ENCODE peak calls at places on chromosome X, in seven cellular contexts. One of them, this sample, is unnamed.
A peak's percentile ranks its signal among the peaks of the same experiment; 100 is the strongest.

GRCh38 chrX:134254511-134254910 is 17.5 kb downstream of the CCDC160 start:
- DNase-seq in SJSA1: no peak
- DNase-seq in GM23338: no peak
- DNase-seq in upper lobe of right lung: no peak
- DNase-seq in MM.1S: no peak
- DNase-seq in left ventricle myocardium inferior: no peak
- DNase-seq in CD4-positive, alpha-beta T cell: no peak
- DNase-seq in this sample: no peak

GRCh38 chrX:107574711-107575110 is 53.6 kb upstream of the PRPS1 start:
- DNase-seq in SJSA1: no peak
- DNase-seq in GM23338: no peak
- DNase-seq in upper lobe of right lung: no peak
- DNase-seq in MM.1S: no peak
- DNase-seq in left ventricle myocardium inferior: no peak
- DNase-seq in CD4-positive, alpha-beta T cell: no peak
- DNase-seq in this sample: no peak

GRCh38 chrX:117973175-117974075 is 143.2 kb downstream of the KLHL13 start:
- DNase-seq in SJSA1: no peak
- DNase-seq in GM23338: no peak
- DNase-seq in upper lobe of right lung: no peak
- DNase-seq in MM.1S: peak; percentile 10
- DNase-seq in left ventricle myocardium inferior: no peak
- DNase-seq in CD4-positive, alpha-beta T cell: no peak
- DNase-seq in this sample: no peak

GRCh38 chrX:129961180-129962083 is 21.0 kb upstream of the BCORL1 start:
- DNase-seq in SJSA1: peak; percentile 33
- DNase-seq in GM23338: peak; percentile 80
- DNase-seq in upper lobe of right lung: peak; percentile 85
- DNase-seq in MM.1S: peak; percentile 89
- DNase-seq in left ventricle myocardium inferior: peak; percentile 44
- DNase-seq in CD4-positive, alpha-beta T cell: peak; percentile 38
- DNase-seq in this sample: peak; percentile 81

GRCh38 chrX:57596109-57596870 is 4.5 kb downstream of the ZXDB start:
- DNase-seq in SJSA1: no peak
- DNase-seq in GM23338: peak; percentile 1
- DNase-seq in upper lobe of right lung: no peak
- DNase-seq in MM.1S: no peak
- DNase-seq in left ventricle myocardium inferior: no peak
- DNase-seq in CD4-positive, alpha-beta T cell: no peak
- DNase-seq in this sample: no peak

GRCh38 chrX:22249371-22249770 is 23.3 kb upstream of the CBLL2 start:
- DNase-seq in SJSA1: peak; percentile 8
- DNase-seq in GM23338: no peak
- DNase-seq in upper lobe of right lung: no peak
- DNase-seq in MM.1S: no peak
- DNase-seq in left ventricle myocardium inferior: no peak
- DNase-seq in CD4-positive, alpha-beta T cell: no peak
- DNase-seq in this sample: no peak

GRCh38 chrX:68443155-68443868 is 10.0 kb upstream of the OPHN1 start:
- DNase-seq in SJSA1: peak; percentile 67
- DNase-seq in GM23338: no peak
- DNase-seq in upper lobe of right lung: no peak
- DNase-seq in MM.1S: peak; percentile 82
- DNase-seq in left ventricle myocardium inferior: peak; percentile 21
- DNase-seq in CD4-positive, alpha-beta T cell: no peak
- DNase-seq in this sample: no peak

GRCh38 chrX:72273718-72274117 is 3.3 kb downstream of the RPS4X start:
- DNase-seq in SJSA1: no peak
- DNase-seq in GM23338: no peak
- DNase-seq in upper lobe of right lung: no peak
- DNase-seq in MM.1S: no peak
- DNase-seq in left ventricle myocardium inferior: no peak
- DNase-seq in CD4-positive, alpha-beta T cell: no peak
- DNase-seq in this sample: no peak

GRCh38 chrX:21412029-21412428 is 37.8 kb downstream of the CNKSR2 start:
- DNase-seq in SJSA1: no peak
- DNase-seq in GM23338: no peak
- DNase-seq in upper lobe of right lung: no peak
- DNase-seq in MM.1S: no peak
- DNase-seq in left ventricle myocardium inferior: no peak
- DNase-seq in CD4-positive, alpha-beta T cell: no peak
- DNase-seq in this sample: no peak

GRCh38 chrX:108573136-108573535 is 133.5 kb downstream of the COL4A5 start:
- DNase-seq in SJSA1: no peak
- DNase-seq in GM23338: no peak
- DNase-seq in upper lobe of right lung: no peak
- DNase-seq in MM.1S: no peak
- DNase-seq in left ventricle myocardium inferior: no peak
- DNase-seq in CD4-positive, alpha-beta T cell: no peak
- DNase-seq in this sample: no peak

GRCh38 chrX:21374163-21374993 is at the start of gene CNKSR2:
- DNase-seq in SJSA1: no peak
- DNase-seq in GM23338: peak; percentile 74
- DNase-seq in upper lobe of right lung: peak; percentile 76
- DNase-seq in MM.1S: peak; percentile 84
- DNase-seq in left ventricle myocardium inferior: peak; percentile 19
- DNase-seq in CD4-positive, alpha-beta T cell: peak; percentile 62
- DNase-seq in this sample: peak; percentile 71

GRCh38 chrX:70052895-70053615 is 3.3 kb upstream of the AWAT2 start:
- DNase-seq in SJSA1: no peak
- DNase-seq in GM23338: no peak
- DNase-seq in upper lobe of right lung: no peak
- DNase-seq in MM.1S: no peak
- DNase-seq in left ventricle myocardium inferior: peak; percentile 20
- DNase-seq in CD4-positive, alpha-beta T cell: no peak
- DNase-seq in this sample: no peak

GRCh38 chrX:106479920-106480319 is 131.9 kb upstream of the RADX start:
- DNase-seq in SJSA1: no peak
- DNase-seq in GM23338: no peak
- DNase-seq in upper lobe of right lung: no peak
- DNase-seq in MM.1S: no peak
- DNase-seq in left ventricle myocardium inferior: no peak
- DNase-seq in CD4-positive, alpha-beta T cell: no peak
- DNase-seq in this sample: no peak

GRCh38 chrX:106484233-106484632 is 127.5 kb upstream of the RADX start:
- DNase-seq in SJSA1: no peak
- DNase-seq in GM23338: no peak
- DNase-seq in upper lobe of right lung: no peak
- DNase-seq in MM.1S: peak; percentile 76
- DNase-seq in left ventricle myocardium inferior: no peak
- DNase-seq in CD4-positive, alpha-beta T cell: no peak
- DNase-seq in this sample: no peak

DNA sequence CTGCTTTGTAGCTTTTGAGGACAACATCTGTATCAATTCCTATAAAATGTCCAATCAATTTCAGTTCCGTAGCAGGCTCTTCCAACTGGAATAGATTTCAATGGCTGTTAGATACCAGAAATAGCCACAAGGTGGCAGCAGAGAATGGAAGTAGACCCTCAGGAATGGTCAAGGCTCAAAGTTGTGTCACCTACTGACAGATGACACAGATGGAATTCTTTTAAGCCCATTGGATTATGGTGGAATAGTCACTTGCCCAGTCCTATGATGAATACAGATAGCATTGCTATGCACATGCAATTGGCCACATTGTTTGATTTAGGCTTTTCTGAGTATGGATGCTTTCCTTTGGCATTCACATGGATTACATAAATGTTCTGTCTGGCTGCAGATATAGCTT is 130.4 kb upstream of the RADX start:
- DNase-seq in SJSA1: peak; percentile 2
- DNase-seq in GM23338: peak; percentile 67
- DNase-seq in upper lobe of right lung: no peak
- DNase-seq in MM.1S: peak; percentile 59
- DNase-seq in left ventricle myocardium inferior: no peak
- DNase-seq in CD4-positive, alpha-beta T cell: no peak
- DNase-seq in this sample: peak; percentile 71
- H3K27ac ChIP-seq in SJSA1: no peak overlapping the region
- H3K27ac ChIP-seq in GM23338: no peak overlapping the region
- H3K27ac ChIP-seq in upper lobe of right lung: no peak overlapping the region
- H3K27ac ChIP-seq in MM.1S: no peak overlapping the region
- H3K27ac ChIP-seq in left ventricle myocardium inferior: no peak overlapping the region
- H3K27ac ChIP-seq in CD4-positive, alpha-beta T cell: no peak overlapping the region
- H3K27ac ChIP-seq in this sample: no peak overlapping the region

GRCh38 chrX:154600962-154601374 is 16.0 kb downstream of the CTAG1A start:
- DNase-seq in SJSA1: no peak
- DNase-seq in GM23338: no peak
- DNase-seq in upper lobe of right lung: no peak
- DNase-seq in MM.1S: no peak
- DNase-seq in left ventricle myocardium inferior: no peak
- DNase-seq in CD4-positive, alpha-beta T cell: no peak
- DNase-seq in this sample: no peak
- H3K27ac ChIP-seq in SJSA1: no peak overlapping the region
- H3K27ac ChIP-seq in GM23338: no peak overlapping the region
- H3K27ac ChIP-seq in upper lobe of right lung: no peak overlapping the region
- H3K27ac ChIP-seq in MM.1S: no peak overlapping the region
- H3K27ac ChIP-seq in left ventricle myocardium inferior: no peak overlapping the region
- H3K27ac ChIP-seq in CD4-positive, alpha-beta T cell: no peak overlapping the region
- H3K27ac ChIP-seq in this sample: no peak overlapping the region

GRCh38 chrX:115642304-115642703 is 81.3 kb downstream of the PLS3 start:
- DNase-seq in SJSA1: no peak
- DNase-seq in GM23338: peak; percentile 23
- DNase-seq in upper lobe of right lung: no peak
- DNase-seq in MM.1S: no peak
- DNase-seq in left ventricle myocardium inferior: no peak
- DNase-seq in CD4-positive, alpha-beta T cell: no peak
- DNase-seq in this sample: no peak
- H3K27ac ChIP-seq in SJSA1: peak overlapping the region; percentile 33
- H3K27ac ChIP-seq in GM23338: peak overlapping the region; percentile 60
- H3K27ac ChIP-seq in upper lobe of right lung: no peak overlapping the region
- H3K27ac ChIP-seq in MM.1S: no peak overlapping the region
- H3K27ac ChIP-seq in left ventricle myocardium inferior: peak overlapping the region; percentile 63
- H3K27ac ChIP-seq in CD4-positive, alpha-beta T cell: no peak overlapping the region
- H3K27ac ChIP-seq in this sample: no peak overlapping the region

DNA sequence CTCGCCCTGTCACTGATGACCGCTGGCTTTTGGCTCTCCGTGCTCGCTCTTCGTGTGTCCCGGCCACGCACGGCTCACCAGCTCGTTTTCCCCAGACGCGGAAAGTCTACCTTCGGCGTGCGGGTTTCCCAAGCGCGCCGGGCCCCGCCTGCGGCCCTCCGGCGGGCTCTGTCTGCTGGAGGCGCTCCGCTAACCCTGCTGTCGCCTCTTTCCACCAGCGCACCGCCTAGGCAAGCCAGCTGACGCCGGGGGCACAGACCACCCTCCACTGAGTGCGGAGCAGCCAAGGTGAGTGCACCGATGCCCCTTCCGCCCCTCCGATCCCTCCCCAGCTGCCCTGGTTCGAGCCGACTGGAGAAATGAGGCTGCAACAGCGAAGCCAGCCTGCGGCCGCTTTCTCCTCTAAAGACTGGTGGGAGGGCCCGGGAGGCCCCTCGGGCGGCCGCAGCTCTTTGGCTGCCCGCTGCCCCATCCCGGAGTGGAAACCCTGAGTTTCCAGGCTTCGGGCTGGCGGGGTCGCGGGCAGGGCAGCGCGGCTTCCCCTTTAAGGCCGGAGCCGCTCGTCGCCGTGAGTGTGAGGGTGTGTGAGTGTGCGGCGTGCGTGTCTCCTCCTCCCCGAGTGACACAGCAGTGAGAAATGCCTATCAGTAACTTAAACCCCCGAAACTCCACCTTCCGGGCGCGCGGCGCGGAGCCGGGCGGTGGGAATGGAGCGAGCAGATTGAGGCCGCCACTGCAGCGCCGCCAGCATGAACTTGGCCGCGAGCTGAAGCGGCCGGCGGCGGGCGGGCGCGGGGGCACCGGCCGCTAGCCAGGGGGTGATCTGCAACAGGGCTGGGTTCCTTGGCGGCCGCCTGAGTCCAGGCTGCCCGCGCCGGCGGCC is at the start of gene MAMLD1:
- DNase-seq in SJSA1: peak; percentile 75
- DNase-seq in GM23338: peak; percentile 18
- DNase-seq in upper lobe of right lung: peak; percentile 82
- DNase-seq in MM.1S: peak; percentile 38
- DNase-seq in left ventricle myocardium inferior: peak; percentile 75
- DNase-seq in CD4-positive, alpha-beta T cell: peak; percentile 34
- DNase-seq in this sample: peak; percentile 85
- H3K27ac ChIP-seq in SJSA1: peak within 1 kb of the TSS; percentile 51
- H3K27ac ChIP-seq in GM23338: no peak within 1 kb of the TSS
- H3K27ac ChIP-seq in upper lobe of right lung: peak within 1 kb of the TSS; percentile 74
- H3K27ac ChIP-seq in MM.1S: no peak within 1 kb of the TSS
- H3K27ac ChIP-seq in left ventricle myocardium inferior: peak within 1 kb of the TSS; percentile 84
- H3K27ac ChIP-seq in CD4-positive, alpha-beta T cell: no peak within 1 kb of the TSS
- H3K27ac ChIP-seq in this sample: peak within 1 kb of the TSS; percentile 80

GRCh38 chrX:11787564-11787963 is 29.5 kb downstream of the MSL3 start:
- DNase-seq in SJSA1: no peak
- DNase-seq in GM23338: peak; percentile 89
- DNase-seq in upper lobe of right lung: peak; percentile 69
- DNase-seq in MM.1S: no peak
- DNase-seq in left ventricle myocardium inferior: peak; percentile 36
- DNase-seq in CD4-positive, alpha-beta T cell: peak; percentile 67
- DNase-seq in this sample: peak; percentile 80
- H3K27ac ChIP-seq in SJSA1: no peak overlapping the region
- H3K27ac ChIP-seq in GM23338: no peak overlapping the region
- H3K27ac ChIP-seq in upper lobe of right lung: no peak overlapping the region
- H3K27ac ChIP-seq in MM.1S: no peak overlapping the region
- H3K27ac ChIP-seq in left ventricle myocardium inferior: no peak overlapping the region
- H3K27ac ChIP-seq in CD4-positive, alpha-beta T cell: no peak overlapping the region
- H3K27ac ChIP-seq in this sample: no peak overlapping the region

DNA sequence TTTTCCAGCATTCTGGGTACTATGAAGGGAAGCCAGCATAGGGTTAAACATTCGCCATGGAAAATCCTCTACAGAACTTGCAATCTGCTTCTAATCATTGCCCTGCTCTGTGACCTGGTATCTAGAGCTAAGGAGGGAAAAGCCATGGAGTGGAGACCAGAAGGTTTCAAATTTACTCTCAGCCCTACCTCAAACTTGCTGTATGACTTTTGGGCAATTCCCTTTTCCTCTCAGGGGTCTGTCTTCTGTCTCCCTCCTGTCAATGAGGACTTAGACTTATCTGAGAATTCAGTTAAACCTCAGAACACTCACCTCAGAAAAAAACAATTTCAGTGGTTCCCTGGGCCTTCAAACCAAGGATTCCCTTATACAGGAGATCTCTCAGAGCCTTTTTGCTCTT is 29.1 kb downstream of the ARHGEF9 start:
- DNase-seq in SJSA1: no peak
- DNase-seq in GM23338: no peak
- DNase-seq in upper lobe of right lung: no peak
- DNase-seq in MM.1S: no peak
- DNase-seq in left ventricle myocardium inferior: no peak
- DNase-seq in CD4-positive, alpha-beta T cell: no peak
- DNase-seq in this sample: no peak
- H3K27ac ChIP-seq in SJSA1: no peak overlapping the region
- H3K27ac ChIP-seq in GM23338: peak overlapping the region; percentile 86
- H3K27ac ChIP-seq in upper lobe of right lung: no peak overlapping the region
- H3K27ac ChIP-seq in MM.1S: no peak overlapping the region
- H3K27ac ChIP-seq in left ventricle myocardium inferior: peak overlapping the region; percentile 92
- H3K27ac ChIP-seq in CD4-positive, alpha-beta T cell: no peak overlapping the region
- H3K27ac ChIP-seq in this sample: no peak overlapping the region

DNA sequence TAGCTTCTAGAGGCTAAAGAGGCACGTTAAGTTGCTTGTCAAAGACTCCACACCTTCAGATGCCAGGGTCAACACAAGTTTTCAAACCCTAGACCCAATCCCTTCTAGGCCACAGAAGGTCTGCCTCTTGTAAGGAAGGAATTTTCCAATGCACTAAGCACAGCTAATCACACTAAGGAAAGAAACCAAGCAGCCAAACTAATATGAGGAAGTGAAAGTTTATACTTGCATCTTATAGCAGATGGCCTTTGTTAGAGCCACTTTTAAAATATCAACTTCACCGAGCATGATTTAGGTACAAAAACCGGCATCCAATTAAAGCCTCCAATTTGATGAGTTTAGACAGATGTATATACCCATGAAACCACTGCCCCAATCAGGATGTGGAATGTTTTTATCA is 9.9 kb downstream of the FHL1 start:
- DNase-seq in SJSA1: no peak
- DNase-seq in GM23338: no peak
- DNase-seq in upper lobe of right lung: no peak
- DNase-seq in MM.1S: peak; percentile 53
- DNase-seq in left ventricle myocardium inferior: no peak
- DNase-seq in CD4-positive, alpha-beta T cell: no peak
- DNase-seq in this sample: no peak
- H3K27ac ChIP-seq in SJSA1: no peak overlapping the region
- H3K27ac ChIP-seq in GM23338: no peak overlapping the region
- H3K27ac ChIP-seq in upper lobe of right lung: peak overlapping the region; percentile 24
- H3K27ac ChIP-seq in MM.1S: peak overlapping the region; percentile 86
- H3K27ac ChIP-seq in left ventricle myocardium inferior: peak overlapping the region; percentile 51
- H3K27ac ChIP-seq in CD4-positive, alpha-beta T cell: no peak overlapping the region
- H3K27ac ChIP-seq in this sample: peak overlapping the region; percentile 16

This sample was measured in Peyer's patch.